ENCODE peak calls at places on chromosome 4, in ten cellular contexts. One of them, this sample, is unnamed.

GRCh38 chr4:147730333-147730732 is 1.6 kb upstream of the ARHGAP10 start:
- DNase-seq in germinal center: no peak
- DNase-seq in stimulated activated naive B cell treated with anti-CD40 and anti-IgM and Interleukin-4, amounts not matched to agents 10 μg/mL and 1 μg/mL and 100 μg/mL, for 72 hours: no peak
- DNase-seq in NCI-H526 treated with DMSO at 0.1 percent for 48 hours: no peak
- DNase-seq in heart right ventricle: no peak
- DNase-seq in HCT116: no peak
- DNase-seq in lung microvascular endothelial cell: no peak
- DNase-seq in naive B cell: no peak
- DNase-seq in ecto neural progenitor cell: no peak
- DNase-seq in substantia nigra: no peak
- DNase-seq in this sample: no peak

GRCh38 chr4:82787342-82787741 is 11.3 kb downstream of the SCD5 start:
- DNase-seq in germinal center: no peak
- DNase-seq in stimulated activated naive B cell treated with anti-CD40 and anti-IgM and Interleukin-4, amounts not matched to agents 10 μg/mL and 1 μg/mL and 100 μg/mL, for 72 hours: no peak
- DNase-seq in NCI-H526 treated with DMSO at 0.1 percent for 48 hours: no peak
- DNase-seq in heart right ventricle: no peak
- DNase-seq in HCT116: no peak
- DNase-seq in lung microvascular endothelial cell: no peak
- DNase-seq in naive B cell: no peak
- DNase-seq in ecto neural progenitor cell: no peak
- DNase-seq in substantia nigra: no peak
- DNase-seq in this sample: no peak

GRCh38 chr4:64781737-64782326 is 372.6 kb upstream of the TECRL start:
- DNase-seq in germinal center: no peak
- DNase-seq in stimulated activated naive B cell treated with anti-CD40 and anti-IgM and Interleukin-4, amounts not matched to agents 10 μg/mL and 1 μg/mL and 100 μg/mL, for 72 hours: no peak
- DNase-seq in NCI-H526 treated with DMSO at 0.1 percent for 48 hours: peak
- DNase-seq in heart right ventricle: no peak
- DNase-seq in HCT116: no peak
- DNase-seq in lung microvascular endothelial cell: peak
- DNase-seq in naive B cell: no peak
- DNase-seq in ecto neural progenitor cell: no peak
- DNase-seq in substantia nigra: no peak
- DNase-seq in this sample: peak

GRCh38 chr4:53651142-53651720 is 59.9 kb upstream of the LNX1 start:
- DNase-seq in germinal center: no peak
- DNase-seq in stimulated activated naive B cell treated with anti-CD40 and anti-IgM and Interleukin-4, amounts not matched to agents 10 μg/mL and 1 μg/mL and 100 μg/mL, for 72 hours: no peak
- DNase-seq in NCI-H526 treated with DMSO at 0.1 percent for 48 hours: no peak
- DNase-seq in heart right ventricle: peak
- DNase-seq in HCT116: no peak
- DNase-seq in lung microvascular endothelial cell: no peak
- DNase-seq in naive B cell: no peak
- DNase-seq in ecto neural progenitor cell: no peak
- DNase-seq in substantia nigra: no peak
- DNase-seq in this sample: no peak

GRCh38 chr4:151797131-151797530 is 36.3 kb upstream of the GATB start:
- DNase-seq in germinal center: no peak
- DNase-seq in stimulated activated naive B cell treated with anti-CD40 and anti-IgM and Interleukin-4, amounts not matched to agents 10 μg/mL and 1 μg/mL and 100 μg/mL, for 72 hours: no peak
- DNase-seq in NCI-H526 treated with DMSO at 0.1 percent for 48 hours: no peak
- DNase-seq in heart right ventricle: no peak
- DNase-seq in HCT116: no peak
- DNase-seq in lung microvascular endothelial cell: no peak
- DNase-seq in naive B cell: no peak
- DNase-seq in ecto neural progenitor cell: no peak
- DNase-seq in substantia nigra: no peak
- DNase-seq in this sample: no peak

GRCh38 chr4:10108391-10108790 is 8.2 kb downstream of the WDR1 start:
- DNase-seq in germinal center: no peak
- DNase-seq in stimulated activated naive B cell treated with anti-CD40 and anti-IgM and Interleukin-4, amounts not matched to agents 10 μg/mL and 1 μg/mL and 100 μg/mL, for 72 hours: no peak
- DNase-seq in NCI-H526 treated with DMSO at 0.1 percent for 48 hours: no peak
- DNase-seq in heart right ventricle: no peak
- DNase-seq in HCT116: no peak
- DNase-seq in lung microvascular endothelial cell: no peak
- DNase-seq in naive B cell: no peak
- DNase-seq in ecto neural progenitor cell: no peak
- DNase-seq in substantia nigra: no peak
- DNase-seq in this sample: no peak

GRCh38 chr4:133148690-133149363 is at the start of gene PCDH10:
- DNase-seq in germinal center: peak
- DNase-seq in stimulated activated naive B cell treated with anti-CD40 and anti-IgM and Interleukin-4, amounts not matched to agents 10 μg/mL and 1 μg/mL and 100 μg/mL, for 72 hours: peak
- DNase-seq in NCI-H526 treated with DMSO at 0.1 percent for 48 hours: no peak
- DNase-seq in heart right ventricle: peak
- DNase-seq in HCT116: no peak
- DNase-seq in lung microvascular endothelial cell: peak
- DNase-seq in naive B cell: peak
- DNase-seq in ecto neural progenitor cell: peak
- DNase-seq in substantia nigra: peak
- DNase-seq in this sample: peak

GRCh38 chr4:42348247-42348646 is 49.0 kb upstream of the SHISA3 start:
- DNase-seq in germinal center: no peak
- DNase-seq in stimulated activated naive B cell treated with anti-CD40 and anti-IgM and Interleukin-4, amounts not matched to agents 10 μg/mL and 1 μg/mL and 100 μg/mL, for 72 hours: no peak
- DNase-seq in NCI-H526 treated with DMSO at 0.1 percent for 48 hours: no peak
- DNase-seq in heart right ventricle: no peak
- DNase-seq in HCT116: no peak
- DNase-seq in lung microvascular endothelial cell: no peak
- DNase-seq in naive B cell: no peak
- DNase-seq in ecto neural progenitor cell: no peak
- DNase-seq in substantia nigra: no peak
- DNase-seq in this sample: no peak

GRCh38 chr4:26912810-26913209 is 52.2 kb downstream of the STIM2 start:
- DNase-seq in germinal center: no peak
- DNase-seq in stimulated activated naive B cell treated with anti-CD40 and anti-IgM and Interleukin-4, amounts not matched to agents 10 μg/mL and 1 μg/mL and 100 μg/mL, for 72 hours: no peak
- DNase-seq in NCI-H526 treated with DMSO at 0.1 percent for 48 hours: no peak
- DNase-seq in heart right ventricle: no peak
- DNase-seq in HCT116: no peak
- DNase-seq in lung microvascular endothelial cell: peak
- DNase-seq in naive B cell: no peak
- DNase-seq in ecto neural progenitor cell: no peak
- DNase-seq in substantia nigra: no peak
- DNase-seq in this sample: no peak

GRCh38 chr4:2070421-2071251 is 11.5 kb downstream of the NAT8L start:
- DNase-seq in germinal center: no peak
- DNase-seq in stimulated activated naive B cell treated with anti-CD40 and anti-IgM and Interleukin-4, amounts not matched to agents 10 μg/mL and 1 μg/mL and 100 μg/mL, for 72 hours: no peak
- DNase-seq in NCI-H526 treated with DMSO at 0.1 percent for 48 hours: no peak
- DNase-seq in heart right ventricle: no peak
- DNase-seq in HCT116: no peak
- DNase-seq in lung microvascular endothelial cell: no peak
- DNase-seq in naive B cell: no peak
- DNase-seq in ecto neural progenitor cell: no peak
- DNase-seq in substantia nigra: no peak
- DNase-seq in this sample: no peak

GRCh38 chr4:21009956-21010355 is 309.7 kb downstream of the PACRGL start:
- DNase-seq in germinal center: no peak
- DNase-seq in stimulated activated naive B cell treated with anti-CD40 and anti-IgM and Interleukin-4, amounts not matched to agents 10 μg/mL and 1 μg/mL and 100 μg/mL, for 72 hours: no peak
- DNase-seq in NCI-H526 treated with DMSO at 0.1 percent for 48 hours: no peak
- DNase-seq in heart right ventricle: no peak
- DNase-seq in HCT116: no peak
- DNase-seq in lung microvascular endothelial cell: no peak
- DNase-seq in naive B cell: no peak
- DNase-seq in ecto neural progenitor cell: no peak
- DNase-seq in substantia nigra: no peak
- DNase-seq in this sample: no peak

GRCh38 chr4:98828801-98829200 is 100.1 kb downstream of the EIF4E start:
- DNase-seq in germinal center: no peak
- DNase-seq in stimulated activated naive B cell treated with anti-CD40 and anti-IgM and Interleukin-4, amounts not matched to agents 10 μg/mL and 1 μg/mL and 100 μg/mL, for 72 hours: no peak
- DNase-seq in NCI-H526 treated with DMSO at 0.1 percent for 48 hours: no peak
- DNase-seq in heart right ventricle: no peak
- DNase-seq in HCT116: peak
- DNase-seq in lung microvascular endothelial cell: peak
- DNase-seq in naive B cell: no peak
- DNase-seq in ecto neural progenitor cell: no peak
- DNase-seq in substantia nigra: no peak
- DNase-seq in this sample: peak

GRCh38 chr4:133483600-133484246 is 334.6 kb downstream of the PCDH10 start:
- DNase-seq in germinal center: no peak
- DNase-seq in stimulated activated naive B cell treated with anti-CD40 and anti-IgM and Interleukin-4, amounts not matched to agents 10 μg/mL and 1 μg/mL and 100 μg/mL, for 72 hours: no peak
- DNase-seq in NCI-H526 treated with DMSO at 0.1 percent for 48 hours: peak
- DNase-seq in heart right ventricle: no peak
- DNase-seq in HCT116: peak
- DNase-seq in lung microvascular endothelial cell: no peak
- DNase-seq in naive B cell: no peak
- DNase-seq in ecto neural progenitor cell: no peak
- DNase-seq in substantia nigra: no peak
- DNase-seq in this sample: no peak

GRCh38 chr4:106687026-106687425 is 318.4 kb upstream of the GIMD1 start:
- DNase-seq in germinal center: no peak
- DNase-seq in stimulated activated naive B cell treated with anti-CD40 and anti-IgM and Interleukin-4, amounts not matched to agents 10 μg/mL and 1 μg/mL and 100 μg/mL, for 72 hours: no peak
- DNase-seq in NCI-H526 treated with DMSO at 0.1 percent for 48 hours: no peak
- DNase-seq in heart right ventricle: no peak
- DNase-seq in HCT116: no peak
- DNase-seq in lung microvascular endothelial cell: peak
- DNase-seq in naive B cell: no peak
- DNase-seq in ecto neural progenitor cell: no peak
- DNase-seq in substantia nigra: no peak
- DNase-seq in this sample: no peak

GRCh38 chr4:183760326-183760725 is 101.2 kb downstream of the TRAPPC11 start:
- DNase-seq in germinal center: no peak
- DNase-seq in stimulated activated naive B cell treated with anti-CD40 and anti-IgM and Interleukin-4, amounts not matched to agents 10 μg/mL and 1 μg/mL and 100 μg/mL, for 72 hours: no peak
- DNase-seq in NCI-H526 treated with DMSO at 0.1 percent for 48 hours: no peak
- DNase-seq in heart right ventricle: no peak
- DNase-seq in HCT116: no peak
- DNase-seq in lung microvascular endothelial cell: no peak
- DNase-seq in naive B cell: no peak
- DNase-seq in ecto neural progenitor cell: no peak
- DNase-seq in substantia nigra: no peak
- DNase-seq in this sample: no peak

GRCh38 chr4:26624042-26624441 is 40.2 kb downstream of the TBC1D19 start:
- DNase-seq in germinal center: no peak
- DNase-seq in stimulated activated naive B cell treated with anti-CD40 and anti-IgM and Interleukin-4, amounts not matched to agents 10 μg/mL and 1 μg/mL and 100 μg/mL, for 72 hours: no peak
- DNase-seq in NCI-H526 treated with DMSO at 0.1 percent for 48 hours: no peak
- DNase-seq in heart right ventricle: no peak
- DNase-seq in HCT116: no peak
- DNase-seq in lung microvascular endothelial cell: peak
- DNase-seq in naive B cell: no peak
- DNase-seq in ecto neural progenitor cell: no peak
- DNase-seq in substantia nigra: no peak
- DNase-seq in this sample: no peak

GRCh38 chr4:169184236-169184635 is 86.5 kb downstream of the SH3RF1 start:
- DNase-seq in germinal center: no peak
- DNase-seq in stimulated activated naive B cell treated with anti-CD40 and anti-IgM and Interleukin-4, amounts not matched to agents 10 μg/mL and 1 μg/mL and 100 μg/mL, for 72 hours: no peak
- DNase-seq in NCI-H526 treated with DMSO at 0.1 percent for 48 hours: no peak
- DNase-seq in heart right ventricle: no peak
- DNase-seq in HCT116: no peak
- DNase-seq in lung microvascular endothelial cell: no peak
- DNase-seq in naive B cell: no peak
- DNase-seq in ecto neural progenitor cell: no peak
- DNase-seq in substantia nigra: no peak
- DNase-seq in this sample: no peak

GRCh38 chr4:82614868-82615449 is 53.2 kb upstream of the TMEM150C start:
- DNase-seq in germinal center: no peak
- DNase-seq in stimulated activated naive B cell treated with anti-CD40 and anti-IgM and Interleukin-4, amounts not matched to agents 10 μg/mL and 1 μg/mL and 100 μg/mL, for 72 hours: no peak
- DNase-seq in NCI-H526 treated with DMSO at 0.1 percent for 48 hours: no peak
- DNase-seq in heart right ventricle: no peak
- DNase-seq in HCT116: no peak
- DNase-seq in lung microvascular endothelial cell: no peak
- DNase-seq in naive B cell: no peak
- DNase-seq in ecto neural progenitor cell: no peak
- DNase-seq in substantia nigra: no peak
- DNase-seq in this sample: no peak

GRCh38 chr4:150150545-150151156 is 72.4 kb downstream of the DCLK2 start:
- DNase-seq in germinal center: no peak
- DNase-seq in stimulated activated naive B cell treated with anti-CD40 and anti-IgM and Interleukin-4, amounts not matched to agents 10 μg/mL and 1 μg/mL and 100 μg/mL, for 72 hours: no peak
- DNase-seq in NCI-H526 treated with DMSO at 0.1 percent for 48 hours: no peak
- DNase-seq in heart right ventricle: peak
- DNase-seq in HCT116: no peak
- DNase-seq in lung microvascular endothelial cell: no peak
- DNase-seq in naive B cell: no peak
- DNase-seq in ecto neural progenitor cell: no peak
- DNase-seq in substantia nigra: peak
- DNase-seq in this sample: no peak

GRCh38 chr4:781493-782216 is 44.3 kb downstream of the CPLX1 start:
- DNase-seq in germinal center: peak
- DNase-seq in stimulated activated naive B cell treated with anti-CD40 and anti-IgM and Interleukin-4, amounts not matched to agents 10 μg/mL and 1 μg/mL and 100 μg/mL, for 72 hours: peak
- DNase-seq in NCI-H526 treated with DMSO at 0.1 percent for 48 hours: peak
- DNase-seq in heart right ventricle: peak
- DNase-seq in HCT116: peak
- DNase-seq in lung microvascular endothelial cell: peak
- DNase-seq in naive B cell: peak
- DNase-seq in ecto neural progenitor cell: peak
- DNase-seq in substantia nigra: peak
- DNase-seq in this sample: peak

GRCh38 chr4:182593413-182593812 is 323.8 kb downstream of the DCTD start:
- DNase-seq in germinal center: no peak
- DNase-seq in stimulated activated naive B cell treated with anti-CD40 and anti-IgM and Interleukin-4, amounts not matched to agents 10 μg/mL and 1 μg/mL and 100 μg/mL, for 72 hours: no peak
- DNase-seq in NCI-H526 treated with DMSO at 0.1 percent for 48 hours: no peak
- DNase-seq in heart right ventricle: no peak
- DNase-seq in HCT116: no peak
- DNase-seq in lung microvascular endothelial cell: peak
- DNase-seq in naive B cell: no peak
- DNase-seq in ecto neural progenitor cell: no peak
- DNase-seq in substantia nigra: no peak
- DNase-seq in this sample: no peak

GRCh38 chr4:7167706-7168105 is 24.6 kb upstream of the SORCS2 start:
- DNase-seq in germinal center: no peak
- DNase-seq in stimulated activated naive B cell treated with anti-CD40 and anti-IgM and Interleukin-4, amounts not matched to agents 10 μg/mL and 1 μg/mL and 100 μg/mL, for 72 hours: no peak
- DNase-seq in NCI-H526 treated with DMSO at 0.1 percent for 48 hours: no peak
- DNase-seq in heart right ventricle: no peak
- DNase-seq in HCT116: no peak
- DNase-seq in lung microvascular endothelial cell: no peak
- DNase-seq in naive B cell: no peak
- DNase-seq in ecto neural progenitor cell: peak
- DNase-seq in substantia nigra: no peak
- DNase-seq in this sample: no peak

GRCh38 chr4:15654556-15655222 is 468 bp downstream of the FBXL5 start:
- DNase-seq in germinal center: peak
- DNase-seq in stimulated activated naive B cell treated with anti-CD40 and anti-IgM and Interleukin-4, amounts not matched to agents 10 μg/mL and 1 μg/mL and 100 μg/mL, for 72 hours: no peak
- DNase-seq in NCI-H526 treated with DMSO at 0.1 percent for 48 hours: no peak
- DNase-seq in heart right ventricle: peak
- DNase-seq in HCT116: no peak
- DNase-seq in lung microvascular endothelial cell: peak
- DNase-seq in naive B cell: no peak
- DNase-seq in ecto neural progenitor cell: peak
- DNase-seq in substantia nigra: peak
- DNase-seq in this sample: peak

GRCh38 chr4:14125375-14126129 is 498.0 kb upstream of the BOD1L1 start:
- DNase-seq in germinal center: no peak
- DNase-seq in stimulated activated naive B cell treated with anti-CD40 and anti-IgM and Interleukin-4, amounts not matched to agents 10 μg/mL and 1 μg/mL and 100 μg/mL, for 72 hours: no peak
- DNase-seq in NCI-H526 treated with DMSO at 0.1 percent for 48 hours: no peak
- DNase-seq in heart right ventricle: no peak
- DNase-seq in HCT116: no peak
- DNase-seq in lung microvascular endothelial cell: no peak
- DNase-seq in naive B cell: peak
- DNase-seq in ecto neural progenitor cell: no peak
- DNase-seq in substantia nigra: no peak
- DNase-seq in this sample: no peak

GRCh38 chr4:37728064-37728463 is 41.9 kb upstream of the RELL1 start:
- DNase-seq in germinal center: no peak
- DNase-seq in stimulated activated naive B cell treated with anti-CD40 and anti-IgM and Interleukin-4, amounts not matched to agents 10 μg/mL and 1 μg/mL and 100 μg/mL, for 72 hours: no peak
- DNase-seq in NCI-H526 treated with DMSO at 0.1 percent for 48 hours: no peak
- DNase-seq in heart right ventricle: no peak
- DNase-seq in HCT116: no peak
- DNase-seq in lung microvascular endothelial cell: no peak
- DNase-seq in naive B cell: no peak
- DNase-seq in ecto neural progenitor cell: no peak
- DNase-seq in substantia nigra: no peak
- DNase-seq in this sample: no peak

GRCh38 chr4:140004580-140005314 is 149.2 kb downstream of the MAML3 start:
- DNase-seq in germinal center: no peak
- DNase-seq in stimulated activated naive B cell treated with anti-CD40 and anti-IgM and Interleukin-4, amounts not matched to agents 10 μg/mL and 1 μg/mL and 100 μg/mL, for 72 hours: no peak
- DNase-seq in NCI-H526 treated with DMSO at 0.1 percent for 48 hours: peak
- DNase-seq in heart right ventricle: peak
- DNase-seq in HCT116: no peak
- DNase-seq in lung microvascular endothelial cell: peak
- DNase-seq in naive B cell: no peak
- DNase-seq in ecto neural progenitor cell: peak
- DNase-seq in substantia nigra: no peak
- DNase-seq in this sample: peak

GRCh38 chr4:183610033-183610432 is 49.0 kb downstream of the RWDD4 start:
- DNase-seq in germinal center: no peak
- DNase-seq in stimulated activated naive B cell treated with anti-CD40 and anti-IgM and Interleukin-4, amounts not matched to agents 10 μg/mL and 1 μg/mL and 100 μg/mL, for 72 hours: no peak
- DNase-seq in NCI-H526 treated with DMSO at 0.1 percent for 48 hours: no peak
- DNase-seq in heart right ventricle: no peak
- DNase-seq in HCT116: no peak
- DNase-seq in lung microvascular endothelial cell: peak
- DNase-seq in naive B cell: no peak
- DNase-seq in ecto neural progenitor cell: no peak
- DNase-seq in substantia nigra: no peak
- DNase-seq in this sample: no peak

GRCh38 chr4:1459081-1459480 is 52.8 kb upstream of the NKX1-1 start:
- DNase-seq in germinal center: no peak
- DNase-seq in stimulated activated naive B cell treated with anti-CD40 and anti-IgM and Interleukin-4, amounts not matched to agents 10 μg/mL and 1 μg/mL and 100 μg/mL, for 72 hours: no peak
- DNase-seq in NCI-H526 treated with DMSO at 0.1 percent for 48 hours: no peak
- DNase-seq in heart right ventricle: no peak
- DNase-seq in HCT116: no peak
- DNase-seq in lung microvascular endothelial cell: no peak
- DNase-seq in naive B cell: no peak
- DNase-seq in ecto neural progenitor cell: no peak
- DNase-seq in substantia nigra: no peak
- DNase-seq in this sample: peak

This sample was measured in iPS-NIHi11.